ENCODE peak calls at places on chromosomes 11 and 22, in six cellular contexts. H is left ventricle myocardium inferior; I is breast epithelium; Z is lung; O is cardiac muscle cell; M is CD8-positive, alpha-beta memory T cell. Y is an unnamed sample.

GRCh38 chr11:78372114-78372768 is 45.4 kb downstream of the GAB2 start:
- DNase-seq in O (no peak), Z (no peak), I (no peak), H (no peak), M (no peak), Y (no peak)

GRCh38 chr11:130070109-130070828 is 575 bp downstream of the APLP2 start:
- DNase-seq in I (no peak), Z (peak; percentile 41), M (peak; percentile 51), H (peak; percentile 42), O (peak; percentile 66), Y (peak; percentile 53)

GRCh38 chr11:15748107-15748506 is 608.2 kb downstream of the SOX6 start:
- DNase-seq in H (no peak), O (no peak), I (no peak), M (no peak), Z (no peak), Y (no peak)

GRCh38 chr11:112241486-112241885 is 15.3 kb downstream of the PTS start:
- DNase-seq in H (no peak), I (no peak), M (no peak), O (no peak), Z (no peak), Y (no peak)

GRCh38 chr22:45638834-45639746 is 32.5 kb upstream of the ATXN10 start:
- DNase-seq in M (no peak), H (peak; percentile 45), O (no peak), I (no peak), Z (peak; percentile 57), Y (peak; percentile 85)

GRCh38 chr11:78796956-78797355 is 222.3 kb upstream of the NARS2 start:
- DNase-seq in O (no peak), I (no peak), Z (no peak), M (no peak), H (no peak), Y (no peak)

GRCh38 chr22:46201059-46201757 is 48.9 kb downstream of the CDPF1 start:
- DNase-seq in Z (no peak), H (no peak), I (peak; percentile 42), O (no peak), M (no peak), Y (no peak)

GRCh38 chr11:13311570-13311969 is 34.0 kb downstream of the BMAL1 start:
- DNase-seq in H (no peak), I (no peak), M (no peak), O (no peak), Z (no peak), Y (no peak)

GRCh38 chr11:94895971-94896370 is 77.4 kb downstream of the CWC15 start:
- DNase-seq in O (no peak), I (no peak), Z (no peak), H (no peak), M (no peak), Y (no peak)

GRCh38 chr11:94897330-94897768 is 76.0 kb downstream of the CWC15 start:
- DNase-seq in M (no peak), I (peak; percentile 28), Z (peak; percentile 53), O (peak; percentile 67), H (peak; percentile 43), Y (no peak)

DNA sequence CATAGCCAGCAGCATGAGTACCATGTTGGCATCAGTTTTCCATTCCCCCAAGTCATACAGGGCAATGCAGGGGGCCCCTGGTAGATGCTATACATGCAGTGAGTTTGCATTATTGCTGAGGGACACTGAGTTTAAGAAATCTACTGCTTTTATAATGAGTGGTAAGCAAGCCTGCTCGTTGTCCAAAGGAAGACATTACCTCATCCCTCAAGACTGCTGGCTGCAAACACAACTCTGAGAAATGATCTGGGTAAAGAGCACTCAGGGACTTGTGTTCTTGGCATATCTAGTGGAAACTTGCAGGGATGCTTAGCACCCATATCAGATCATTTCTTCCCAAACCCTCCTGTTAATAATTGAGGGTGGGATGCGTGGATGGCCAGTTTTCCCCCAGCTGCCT is 77.9 kb downstream of the CWC15 start:
- DNase-seq in O (no peak), M (no peak), I (no peak), Z (no peak), H (no peak), Y (no peak)
- H3K4me3 ChIP-seq in O (no peak overlapping the region), M (no peak overlapping the region), I (no peak overlapping the region), Z (no peak overlapping the region), H (no peak overlapping the region), Y (no peak overlapping the region)

GRCh38 chr22:23569291-23569690 is 10.8 kb downstream of the IGLL1 start:
- DNase-seq in H (no peak), Z (no peak), O (no peak), M (no peak), I (no peak), Y (no peak)

GRCh38 chr22:23574371-23574811 is 5.7 kb downstream of the IGLL1 start:
- DNase-seq in I (no peak), M (no peak), H (no peak), O (no peak), Z (no peak), Y (peak; percentile 47)

GRCh38 chr22:23569716-23570115 is 10.4 kb downstream of the IGLL1 start:
- DNase-seq in O (no peak), Z (no peak), H (no peak), I (no peak), M (no peak), Y (peak; percentile 13)

GRCh38 chr22:23566716-23567475 is 13.2 kb downstream of the IGLL1 start:
- DNase-seq in O (no peak), I (no peak), Z (no peak), M (no peak), H (no peak), Y (peak; percentile 24)

GRCh38 chr22:23570681-23571080 is 9.4 kb downstream of the IGLL1 start:
- DNase-seq in H (no peak), O (no peak), I (no peak), M (no peak), Z (no peak), Y (no peak)
- H3K4me3 ChIP-seq in H (no peak overlapping the region), O (no peak overlapping the region), I (no peak overlapping the region), M (no peak overlapping the region), Z (no peak overlapping the region), Y (no peak overlapping the region)

DNA sequence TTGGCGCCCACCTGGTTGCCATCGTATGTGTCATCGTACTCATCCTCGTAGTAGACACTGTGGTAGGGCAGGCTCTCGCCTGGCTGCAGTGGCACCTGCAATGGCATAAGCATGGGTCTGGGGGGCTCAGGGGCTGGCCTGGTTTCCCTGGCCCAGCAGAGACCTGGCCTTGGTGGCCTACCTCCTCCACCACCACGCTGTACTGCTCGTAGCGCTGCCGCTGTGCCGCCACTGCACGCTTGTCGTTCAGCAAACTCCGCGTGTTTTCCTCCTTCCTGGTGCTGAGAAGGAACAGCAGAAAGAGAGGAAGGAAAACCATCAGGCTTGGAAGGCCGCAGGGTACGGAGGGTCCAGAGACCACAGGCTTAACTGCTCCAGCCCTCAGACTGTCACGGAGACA is 26.2 kb downstream of the UQCR10 start:
- DNase-seq in H (no peak), M (no peak), O (no peak), Z (no peak), I (no peak), Y (no peak)
- H3K4me3 ChIP-seq in H (no peak overlapping the region), M (no peak overlapping the region), O (no peak overlapping the region), Z (no peak overlapping the region), I (no peak overlapping the region), Y (no peak overlapping the region)

GRCh38 chr11:67023957-67024353 is 1.0 kb downstream of the SYT12 start:
- DNase-seq in Z (no peak), H (no peak), M (no peak), O (no peak), I (no peak), Y (no peak)
- H3K4me3 ChIP-seq in Z (no peak overlapping the region), H (peak overlapping the region; percentile 64), M (peak overlapping the region; percentile 11), O (peak overlapping the region; percentile 51), I (no peak overlapping the region), Y (peak overlapping the region; percentile 65)

DNA sequence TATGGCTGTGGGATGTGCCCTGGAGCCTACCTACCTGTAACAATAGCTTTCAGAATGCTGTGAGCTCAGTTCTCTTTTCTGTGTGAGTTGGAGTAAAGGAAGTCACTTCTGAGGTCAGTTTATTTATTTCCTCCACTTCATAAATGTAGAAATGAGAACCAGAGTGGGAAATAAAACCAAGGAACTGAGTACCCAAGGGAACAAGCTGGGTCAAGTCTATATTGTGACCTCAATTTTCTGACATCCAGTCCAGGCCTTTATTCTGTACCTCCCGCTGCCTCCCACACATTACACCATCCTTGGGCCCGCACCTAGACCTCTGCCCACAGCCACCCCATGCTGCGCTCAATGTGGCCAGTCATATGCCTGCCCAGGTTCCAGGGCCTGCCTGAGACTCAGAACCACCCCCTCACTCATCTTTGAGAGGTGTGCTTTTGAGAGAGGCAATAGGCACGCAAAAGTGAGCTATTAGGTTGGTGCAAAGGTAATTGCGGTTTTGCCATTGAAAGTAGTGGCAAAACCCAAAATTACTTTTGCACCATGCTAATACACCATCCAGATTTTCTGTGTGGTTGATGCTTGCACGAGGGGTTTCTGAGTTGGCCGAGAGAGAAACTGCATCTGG is 9.8 kb downstream of the MS4A6E start:
- DNase-seq in M (no peak), Z (no peak), I (no peak), O (no peak), H (no peak), Y (no peak)
- H3K4me3 ChIP-seq in M (no peak overlapping the region), Z (no peak overlapping the region), I (no peak overlapping the region), O (no peak overlapping the region), H (no peak overlapping the region), Y (no peak overlapping the region)

Y was measured in psoas muscle.